ENCODE peak calls at places on chromosomes 1 and 21, in seven cellular contexts. H is brain microvascular endothelial cell, T is prostate gland, S is AG10803, X is IMR-90, K is AG09309, Z is type B pancreatic cell. M is an unnamed sample.

GRCh38 chr1:65881070-65881594 is 88.4 kb downstream of the PDE4B start:
- DNase-seq in S (peak), T (no peak), K (peak), H (no peak), X (peak), Z (no peak), M (no peak)

GRCh38 chr21:14947613-14948160 is 117.1 kb downstream of the NRIP1 start:
- DNase-seq in H (no peak), Z (no peak), X (no peak), K (no peak), S (no peak), T (no peak), M (no peak)

GRCh38 chr21:34878501-34878900 is 170.6 kb downstream of the RUNX1 start:
- DNase-seq in S (no peak), T (no peak), H (no peak), Z (no peak), X (no peak), K (no peak), M (no peak)

GRCh38 chr1:31771891-31772668 is 7.9 kb upstream of the ADGRB2 start:
- DNase-seq in H (no peak), Z (no peak), K (no peak), T (no peak), X (peak), S (peak), M (no peak)

GRCh38 chr1:68116643-68117235 is 66.3 kb upstream of the DIRAS3 start:
- DNase-seq in Z (no peak), K (no peak), X (peak), S (peak), H (peak), T (peak), M (peak)

GRCh38 chr1:151237678-151238466 is 16.7 kb upstream of the PSMD4 start:
- DNase-seq in S (no peak), Z (no peak), K (no peak), H (no peak), T (no peak), X (no peak), M (no peak)

GRCh38 chr1:117573386-117574040 is 32.3 kb upstream of the TENT5C start:
- DNase-seq in K (no peak), T (no peak), Z (no peak), H (peak), S (peak), X (peak), M (no peak)

GRCh38 chr1:24003331-24003972 is 23.3 kb upstream of the SRSF10 start:
- DNase-seq in T (no peak), H (peak), Z (no peak), S (peak), K (peak), X (peak), M (no peak)

GRCh38 chr1:156640842-156641706 is 843 bp upstream of the BCAN start:
- DNase-seq in K (no peak), S (no peak), Z (no peak), T (no peak), H (no peak), X (no peak), M (no peak)

GRCh38 chr21:36203603-36203889 is 46.9 kb downstream of the DOP1B start:
- DNase-seq in H (peak), S (peak), K (peak), X (peak), T (no peak), Z (no peak), M (no peak)

GRCh38 chr1:38613996-38614395 is 245.6 kb downstream of the RRAGC start:
- DNase-seq in H (no peak), Z (no peak), S (no peak), X (no peak), K (no peak), T (no peak), M (peak)

GRCh38 chr21:36246080-36246631 is 73.8 kb upstream of the MORC3 start:
- DNase-seq in Z (no peak), T (peak), S (no peak), X (no peak), K (no peak), H (no peak), M (no peak)

GRCh38 chr1:26411624-26412074 is 1.0 kb downstream of the LIN28A start:
- DNase-seq in T (no peak), S (no peak), X (no peak), K (no peak), H (no peak), Z (no peak), M (peak)

GRCh38 chr21:43929217-43929971 is 64.4 kb downstream of the AGPAT3 start:
- DNase-seq in Z (no peak), S (no peak), H (no peak), T (peak), X (no peak), K (no peak), M (no peak)

GRCh38 chr1:19863804-19864203 is 18.4 kb upstream of the OTUD3 start:
- DNase-seq in H (peak), S (peak), Z (no peak), X (peak), K (peak), T (peak), M (no peak)

GRCh38 chr21:33936221-33937038 is 20.8 kb upstream of the ATP5PO start:
- DNase-seq in S (peak), Z (no peak), K (no peak), T (no peak), H (no peak), X (no peak), M (no peak)

GRCh38 chr1:40391688-40392145 is 18.2 kb downstream of the SMAP2 start:
- DNase-seq in K (no peak), T (no peak), S (no peak), X (no peak), Z (no peak), H (no peak), M (no peak)

GRCh38 chr1:97145321-97145956 is 423.9 kb downstream of the PTBP2 start:
- DNase-seq in S (peak), X (peak), K (peak), Z (no peak), H (peak), T (peak), M (no peak)

DNA sequence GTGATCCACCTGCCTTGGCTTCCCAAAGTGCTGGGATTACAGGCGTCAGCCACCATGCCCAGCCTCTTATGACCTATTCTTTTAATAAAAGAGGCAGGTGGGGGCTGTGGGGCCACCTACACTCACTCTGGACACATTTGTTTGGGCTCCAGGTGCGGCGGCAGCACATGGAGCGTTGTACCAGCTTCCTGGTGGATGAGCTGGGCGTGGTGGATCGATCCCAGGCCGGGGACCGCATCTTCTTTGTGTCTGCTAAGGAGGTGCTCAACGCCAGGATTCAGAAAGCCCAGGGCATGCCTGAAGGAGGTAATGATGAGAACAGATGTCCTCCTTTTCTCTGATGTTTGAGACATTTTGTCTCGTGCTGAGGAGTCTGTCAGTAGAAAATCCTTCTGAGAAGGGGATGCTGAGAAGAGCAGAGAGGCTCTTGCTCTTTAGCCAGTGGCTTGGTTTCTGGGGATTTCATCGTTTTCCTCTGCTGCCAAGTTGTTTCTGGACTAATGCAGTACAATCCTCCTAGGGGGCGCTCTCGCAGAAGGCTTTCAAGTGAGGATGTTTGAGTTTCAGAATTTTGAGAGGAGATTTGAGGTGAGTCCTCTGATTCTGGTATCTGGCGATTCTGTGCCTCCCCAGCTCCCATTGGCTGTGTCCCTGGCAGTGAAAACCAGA is 17.9 kb upstream of the MIIP start:
- DNase-seq in S (peak), K (peak), H (peak), Z (no peak), T (no peak), X (peak), M (peak)
- TF ChIP-seq CTCF in S (peak), K (peak), H (peak), Z (peak), T (no peak), X (peak), M (peak)

DNA sequence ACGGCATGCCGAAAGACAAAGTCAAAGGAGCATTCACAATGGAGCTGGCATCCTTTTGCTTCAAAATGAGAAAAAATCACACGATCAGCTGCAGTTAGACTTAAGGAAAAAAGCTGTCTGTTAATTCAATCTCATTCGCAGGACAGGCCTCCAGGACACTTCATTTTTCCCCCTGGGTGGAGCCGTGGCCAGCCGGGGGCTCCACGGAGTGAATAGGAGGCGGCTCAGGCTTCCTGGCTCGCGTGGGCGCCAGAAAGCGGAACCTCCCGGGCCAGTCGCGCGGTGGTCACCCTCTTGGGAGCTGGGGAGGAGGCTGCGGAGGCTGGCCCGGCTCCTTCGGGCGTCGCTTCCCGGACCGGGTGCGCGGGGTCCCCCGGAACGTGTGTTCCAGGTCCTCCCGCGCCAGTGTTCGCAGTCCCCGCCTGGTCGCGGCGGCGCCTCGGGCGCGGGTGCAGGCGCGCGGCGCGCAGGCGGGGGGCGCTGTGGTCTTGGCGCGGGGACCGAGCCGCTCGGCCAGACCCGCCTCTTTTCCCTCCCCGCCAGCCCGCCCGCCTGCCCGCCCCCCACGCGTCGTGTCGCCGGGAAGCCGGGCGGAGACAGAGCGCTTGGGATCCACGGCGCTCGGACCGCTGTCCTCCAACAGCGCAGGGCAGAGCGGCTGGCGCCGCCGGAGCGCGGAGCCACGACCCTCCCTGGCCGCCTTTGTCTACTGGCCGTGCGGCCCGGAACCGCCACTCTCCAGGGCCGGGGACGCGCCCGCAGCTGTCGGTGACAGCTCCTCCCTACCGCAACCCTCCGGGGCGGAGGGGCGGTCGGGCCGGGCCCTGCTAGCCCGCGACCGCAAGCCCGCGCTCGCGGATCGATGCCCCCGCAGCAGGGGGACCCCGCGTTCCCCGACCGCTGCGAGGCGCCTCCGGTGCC is at the start of gene RHOU:
- DNase-seq in X (peak), Z (peak), K (no peak), H (no peak), T (peak), S (peak), M (peak)
- TF ChIP-seq CTCF in X (peak), Z (peak), K (peak), H (peak), T (peak), S (peak), M (peak)

GRCh38 chr1:7447736-7448135 is 323.4 kb upstream of the VAMP3 start:
- DNase-seq in Z (no peak), H (no peak), S (no peak), T (no peak), X (no peak), K (no peak), M (no peak)

GRCh38 chr1:7448986-7449385 is 322.1 kb upstream of the VAMP3 start:
- DNase-seq in S (no peak), X (no peak), Z (no peak), H (no peak), K (no peak), T (no peak), M (no peak)

GRCh38 chr1:7453038-7453437 is 318.1 kb upstream of the VAMP3 start:
- DNase-seq in S (no peak), Z (no peak), T (no peak), H (no peak), X (no peak), K (no peak), M (no peak)

GRCh38 chr1:7449750-7450149 is 321.3 kb upstream of the VAMP3 start:
- DNase-seq in H (no peak), Z (no peak), X (no peak), S (no peak), K (no peak), T (no peak), M (no peak)

GRCh38 chr1:7450772-7451171 is 320.3 kb upstream of the VAMP3 start:
- DNase-seq in H (no peak), X (no peak), K (no peak), T (no peak), Z (no peak), S (no peak), M (no peak)
- TF ChIP-seq CTCF in H (no peak), X (no peak), K (no peak), T (no peak), Z (no peak), S (no peak), M (no peak)

DNA sequence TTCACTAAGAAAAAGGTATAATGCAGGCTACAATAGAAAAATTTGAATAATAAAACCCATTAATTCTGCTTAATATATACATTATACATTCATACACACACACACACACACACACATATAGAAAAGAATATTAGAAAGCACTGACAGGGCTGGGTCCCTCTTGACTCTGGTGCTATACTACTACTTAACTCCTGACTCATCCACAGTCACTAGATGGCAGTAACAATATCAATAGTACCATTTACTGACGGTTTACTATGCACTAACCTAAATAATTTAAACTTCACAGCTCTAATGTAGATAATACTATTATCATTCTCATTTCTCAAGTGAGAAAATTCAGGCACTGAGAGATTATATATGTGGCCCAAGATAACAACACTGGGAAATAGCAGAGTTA is 87.5 kb downstream of the COP1 start:
- DNase-seq in Z (no peak), H (no peak), S (peak), X (peak), T (no peak), K (peak), M (no peak)
- TF ChIP-seq CTCF in Z (peak), H (peak), S (no peak), X (peak), T (no peak), K (peak), M (no peak)

GRCh38 chr1:54945393-54945936 is 35.0 kb upstream of the TMEM61 start:
- DNase-seq in X (no peak), Z (no peak), T (no peak), H (no peak), K (no peak), S (no peak), M (no peak)
- TF ChIP-seq CTCF in X (no peak), Z (no peak), T (no peak), H (no peak), K (no peak), S (no peak), M (peak)

DNA sequence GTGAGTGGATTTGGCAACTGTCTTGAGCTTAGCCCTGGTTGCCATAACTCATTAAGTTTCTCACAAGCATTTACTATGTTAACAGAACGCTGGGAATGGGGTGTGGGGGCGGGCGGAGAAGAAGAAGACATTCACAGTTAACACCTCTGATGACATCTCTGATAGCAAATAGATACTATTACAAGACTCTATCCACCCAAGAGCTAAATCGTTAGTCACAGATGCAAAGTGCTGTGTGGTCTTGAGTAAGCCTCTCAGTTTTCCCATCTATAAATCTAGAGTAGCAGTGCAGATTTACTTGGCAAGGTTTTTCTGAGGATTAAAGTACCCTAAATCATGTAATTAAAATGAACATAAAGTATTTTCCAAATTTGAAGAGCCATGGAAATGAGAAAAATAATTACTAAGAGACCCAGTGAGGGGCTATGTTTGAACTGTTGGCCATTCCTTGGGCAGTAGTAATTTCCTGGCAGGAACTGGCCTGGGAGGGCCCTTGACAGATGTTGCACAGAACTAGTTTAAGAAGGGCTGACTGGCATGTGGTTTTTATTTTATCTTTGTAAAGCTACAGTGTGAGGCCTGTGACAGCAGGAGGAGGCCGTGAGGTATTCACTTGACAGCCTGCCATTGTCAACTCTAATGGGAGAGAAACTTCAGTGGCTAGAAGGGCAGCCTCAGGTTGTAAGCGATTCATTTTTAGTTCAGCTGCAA is 58.7 kb upstream of the APOBEC4 start:
- DNase-seq in K (peak), H (peak), T (no peak), S (peak), Z (no peak), X (peak), M (no peak)
- TF ChIP-seq CTCF in K (no peak), H (peak), T (no peak), S (peak), Z (no peak), X (no peak), M (no peak)

M was measured in glutamatergic neuron.